ENCODE peak calls at places on chromosome 22, in seven cellular contexts. D, P, T, U, J, G and V are unnamed samples.

GRCh38 chr22:28951969-28952521 is 68.7 kb downstream of the ZNRF3 start:
- DNase-seq in D (peak; percentile 17), P (no peak), T (peak; percentile 39), U (no peak), J (no peak), G (no peak), V (no peak)

GRCh38 chr22:42001127-42001526 is 2.5 kb downstream of the WBP2NL start:
- DNase-seq in D (peak; percentile 67), P (no peak), T (peak; percentile 56), U (no peak), J (no peak), G (no peak), V (no peak)

GRCh38 chr22:42856179-42856864 is 751 bp downstream of the ARFGAP3 start:
- DNase-seq in D (peak; percentile 26), P (peak; percentile 37), T (peak; percentile 22), U (peak; percentile 88), J (no peak), G (peak; percentile 81), V (no peak)

GRCh38 chr22:40276877-40277823 is 69.2 kb upstream of the ADSL start:
- DNase-seq in D (no peak), P (no peak), T (peak; percentile 51), U (no peak), J (no peak), G (no peak), V (no peak)

GRCh38 chr22:43580351-43580750 is 168.5 kb downstream of the MPPED1 start:
- DNase-seq in D (no peak), P (no peak), T (no peak), U (no peak), J (no peak), G (no peak), V (no peak)

GRCh38 chr22:41350087-41350486 is 31.7 kb upstream of the TEF start:
- DNase-seq in D (no peak), P (no peak), T (no peak), U (no peak), J (no peak), G (no peak), V (no peak)

GRCh38 chr22:35349704-35350538 is 31.0 kb upstream of the HMOX1 start:
- DNase-seq in D (no peak), P (no peak), T (peak; percentile 37), U (peak; percentile 82), J (no peak), G (no peak), V (no peak)

GRCh38 chr22:20420157-20420842 is 17.3 kb downstream of the SCARF2 start:
- DNase-seq in D (no peak), P (no peak), T (no peak), U (peak; percentile 41), J (no peak), G (no peak), V (no peak)

GRCh38 chr22:40746428-40747220 is 67.3 kb downstream of the MCHR1 start:
- DNase-seq in D (no peak), P (no peak), T (peak; percentile 5), U (no peak), J (no peak), G (no peak), V (no peak)

GRCh38 chr22:20666560-20666959 is 107.4 kb upstream of the SERPIND1 start:
- DNase-seq in D (no peak), P (no peak), T (no peak), U (no peak), J (no peak), G (no peak), V (no peak)

GRCh38 chr22:20093437-20093836 is 13.4 kb downstream of the DGCR8 start:
- DNase-seq in D (no peak), P (no peak), T (no peak), U (peak; percentile 30), J (no peak), G (peak; percentile 97), V (no peak)

GRCh38 chr22:22536515-22536914 is 16.4 kb upstream of the ZNF280A start:
- DNase-seq in D (no peak), P (no peak), T (no peak), U (no peak), J (no peak), G (no peak), V (no peak)

GRCh38 chr22:25493794-25494193 is 70.7 kb upstream of the GRK3 start:
- DNase-seq in D (no peak), P (no peak), T (no peak), U (no peak), J (no peak), G (no peak), V (no peak)

GRCh38 chr22:25658641-25659040 is 83.3 kb upstream of the MYO18B start:
- DNase-seq in D (no peak), P (no peak), T (no peak), U (no peak), J (no peak), G (no peak), V (no peak)

GRCh38 chr22:22410677-22411076 is 97.9 kb downstream of the ZNF280B start:
- DNase-seq in D (no peak), P (no peak), T (no peak), U (no peak), J (no peak), G (no peak), V (no peak)

GRCh38 chr22:42412744-42413220 is 19.4 kb downstream of the NFAM1 start:
- DNase-seq in D (no peak), P (no peak), T (no peak), U (no peak), J (no peak), G (no peak), V (no peak)

GRCh38 chr22:50059185-50059880 is 1.2 kb upstream of the TTLL8 start:
- DNase-seq in D (peak; percentile 22), P (no peak), T (peak; percentile 20), U (no peak), J (no peak), G (peak; percentile 42), V (no peak)
- TF ChIP-seq CTCF in D (peak; percentile 1), P (no peak), T (peak; percentile 9), U (no peak), J (no peak), G (no peak), V (no peak)

GRCh38 chr22:44954113-44954512 is 55.7 kb downstream of the PHF21B start:
- DNase-seq in D (no peak), P (no peak), T (no peak), U (no peak), J (no peak), G (no peak), V (no peak)

GRCh38 chr22:44950806-44951509 is 58.8 kb downstream of the PHF21B start:
- DNase-seq in D (no peak), P (no peak), T (no peak), U (no peak), J (no peak), G (no peak), V (no peak)

GRCh38 chr22:44951510-44951816 is 58.3 kb downstream of the PHF21B start:
- DNase-seq in D (no peak), P (no peak), T (no peak), U (no peak), J (no peak), G (no peak), V (no peak)

GRCh38 chr22:44955102-44955501 is 54.7 kb downstream of the PHF21B start:
- DNase-seq in D (no peak), P (no peak), T (no peak), U (no peak), J (no peak), G (no peak), V (no peak)

DNA sequence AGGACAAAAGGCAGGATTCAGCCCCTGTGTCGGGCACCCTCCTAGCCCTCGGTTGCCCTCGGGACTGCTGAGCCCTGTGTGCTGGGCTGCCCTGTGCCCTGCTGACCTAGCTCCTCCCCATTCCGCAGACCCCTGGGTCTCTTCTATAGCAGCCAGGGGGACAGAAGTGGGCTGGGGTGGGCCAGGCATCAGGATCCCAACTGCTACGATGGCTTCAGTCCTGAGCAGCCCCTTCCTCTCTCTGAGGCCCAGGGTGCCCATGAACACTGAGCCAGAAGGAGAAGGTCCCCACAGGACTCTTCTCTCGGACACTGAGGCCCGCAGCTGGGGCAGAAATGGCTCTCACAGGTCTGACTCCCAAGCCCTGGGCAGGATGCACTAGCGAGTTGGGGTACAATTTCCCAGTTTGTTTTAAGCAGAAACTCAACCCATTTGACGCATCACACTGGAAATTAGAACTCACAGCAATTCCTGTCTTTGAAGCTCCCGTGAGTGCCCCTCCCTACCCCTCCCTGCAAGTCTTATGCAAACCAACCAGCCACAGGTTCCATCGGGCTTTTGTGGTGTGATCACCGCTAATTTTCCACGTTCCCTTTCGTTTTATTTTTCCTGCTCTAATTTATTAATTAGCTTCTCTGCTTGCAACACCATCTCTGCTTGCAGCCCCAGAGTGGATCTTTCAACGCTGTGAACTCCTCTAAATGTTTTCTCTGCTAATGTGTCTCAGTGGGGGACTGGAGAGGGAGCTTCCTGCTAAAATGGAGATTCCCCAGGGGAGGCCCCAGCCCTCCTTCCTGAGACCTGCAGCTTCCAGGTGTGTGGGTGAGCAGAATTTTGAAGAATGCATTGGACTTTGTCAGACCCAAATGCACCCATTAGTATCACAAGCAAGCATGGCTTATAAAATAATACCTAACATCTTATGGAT is 56.7 kb downstream of the PHF21B start:
- DNase-seq in D (no peak), P (no peak), T (no peak), U (no peak), J (no peak), G (no peak), V (no peak)
- H3K27me3 ChIP-seq in D (no peaks in the 10 kb centered on the region), P (no peaks in the 10 kb centered on the region), T (peaks cover 37% of the 10 kb centered on the region), U (peaks cover 17% of the 10 kb centered on the region), J (no peaks in the 10 kb centered on the region), G (no peaks in the 10 kb centered on the region), V (peaks cover 16% of the 10 kb centered on the region)

DNA sequence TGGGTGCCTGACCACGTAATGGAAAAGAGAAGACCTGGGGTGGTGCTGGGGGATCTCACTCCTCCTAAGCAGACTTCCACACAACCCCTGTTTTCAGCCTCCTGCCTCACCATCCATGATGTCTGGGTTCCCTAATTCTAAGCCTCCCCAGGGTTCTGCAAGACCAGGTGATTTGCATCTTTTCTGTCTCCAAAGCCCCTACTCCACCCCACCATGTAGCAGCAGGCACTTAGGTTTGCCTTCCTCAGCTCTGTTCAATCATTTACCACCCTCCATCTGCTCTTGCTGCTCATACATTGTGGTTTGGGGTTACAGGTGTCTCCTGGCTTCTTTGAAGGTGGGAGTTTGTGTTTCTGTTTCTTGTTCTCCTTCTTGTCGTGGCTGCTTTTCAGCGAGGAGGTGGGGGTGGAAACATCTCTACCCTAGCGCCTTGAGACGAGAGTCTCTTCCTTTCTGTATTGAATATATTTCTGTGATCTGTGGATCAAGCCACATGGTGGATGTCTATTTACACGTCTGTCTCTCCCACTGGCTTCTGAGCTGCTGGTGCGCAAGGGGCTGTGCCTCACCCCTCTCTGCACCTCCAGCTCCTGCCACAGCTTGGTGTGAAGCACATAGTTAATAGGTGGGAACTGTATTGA is 6.6 kb upstream of the SSTR3 start:
- DNase-seq in D (no peak), P (peak; percentile 82), T (no peak), U (peak; percentile 78), J (no peak), G (no peak), V (no peak)
- H3K4me3 ChIP-seq in D (no peak overlapping the region), P (peak overlapping the region; percentile 14), T (no peak overlapping the region), U (peak overlapping the region; percentile 18), J (no peak overlapping the region), G (no peak overlapping the region), V (no peak overlapping the region)

DNA sequence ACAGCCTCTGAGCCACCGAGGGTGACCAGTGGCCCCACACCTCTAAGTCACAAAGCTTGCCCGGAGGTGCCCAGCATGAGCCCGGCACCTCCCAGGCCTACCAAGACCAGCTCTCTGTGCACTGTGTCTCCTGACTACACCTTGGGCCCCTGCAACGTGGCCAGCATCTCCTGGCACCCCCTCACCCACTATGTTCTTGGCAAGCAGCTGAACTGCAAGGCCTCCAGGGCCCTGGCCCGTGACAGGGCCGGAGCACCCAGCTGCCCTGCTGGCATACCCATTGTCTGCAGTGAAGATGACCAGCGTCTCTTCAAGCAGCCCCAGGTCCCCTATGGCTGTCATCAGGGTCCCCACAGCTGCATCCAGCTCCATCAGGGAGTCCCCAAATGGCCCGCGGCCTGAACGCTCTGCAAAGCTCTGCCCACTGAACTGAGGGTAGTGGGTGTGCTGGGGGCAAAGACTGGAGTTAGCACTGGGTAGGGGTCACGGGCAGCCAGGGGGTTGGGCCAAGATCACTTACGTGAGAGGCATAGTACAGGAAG is 1.6 kb downstream of the ARSA start:
- DNase-seq in D (no peak), P (no peak), T (no peak), U (peak; percentile 75), J (no peak), G (no peak), V (no peak)
- TF ChIP-seq CTCF in D (no peak), P (no peak), T (no peak), U (no peak), J (peak; percentile 21), G (no peak), V (no peak)